ENCODE peak calls at places on chromosomes 3 and 15, in nine cellular contexts. J, D, A, V, U, H, G, R and E are unnamed samples. For H3K4me1, the result is how much of the 10 kb centered on the place peaks cover.

GRCh38 chr3:172044833-172045585 is 5.6 kb downstream of the FNDC3B start:
- DNase-seq in J (no peak), D (no peak), A (no peak), V (no peak), U (no peak), H (no peak), G (no peak), R (no peak), E (no peak)

GRCh38 chr3:101512521-101513418 is at the start of gene SENP7:
- DNase-seq in J (peak), D (peak), A (peak), V (peak), U (peak), H (peak), G (peak), R (peak), E (peak)

GRCh38 chr3:177946965-177947364 is 589.3 kb upstream of the KCNMB2 start:
- DNase-seq in J (no peak), D (no peak), A (no peak), V (no peak), U (no peak), H (no peak), G (no peak), R (no peak), E (no peak)

GRCh38 chr15:58522391-58522790 is 90.6 kb downstream of the LIPC start:
- DNase-seq in J (no peak), D (no peak), A (no peak), V (no peak), U (no peak), H (peak), G (no peak), R (no peak), E (no peak)

GRCh38 chr3:114011059-114011797 is 45.1 kb downstream of the CCDC191 start:
- DNase-seq in J (no peak), D (no peak), A (no peak), V (no peak), U (no peak), H (no peak), G (no peak), R (no peak), E (no peak)

GRCh38 chr3:168424059-168424765 is 328.5 kb upstream of the GOLIM4 start:
- DNase-seq in J (no peak), D (no peak), A (no peak), V (no peak), U (no peak), H (no peak), G (no peak), R (peak), E (no peak)

GRCh38 chr3:185215873-185216586 is 37.8 kb downstream of the EHHADH start:
- DNase-seq in J (peak), D (no peak), A (peak), V (no peak), U (no peak), H (no peak), G (peak), R (peak), E (no peak)

GRCh38 chr3:142000341-142000870 is 124.0 kb downstream of the ATP1B3 start:
- DNase-seq in J (no peak), D (no peak), A (no peak), V (no peak), U (no peak), H (no peak), G (no peak), R (no peak), E (no peak)

GRCh38 chr3:147945968-147946519 is 536.9 kb downstream of the ZIC1 start:
- DNase-seq in J (peak), D (peak), A (peak), V (no peak), U (no peak), H (peak), G (peak), R (peak), E (peak)

GRCh38 chr15:50380089-50380488 is 25.1 kb upstream of the GABPB1 start:
- DNase-seq in J (no peak), D (no peak), A (no peak), V (no peak), U (no peak), H (no peak), G (no peak), R (no peak), E (no peak)

GRCh38 chr15:60469893-60470641 is 8.9 kb downstream of the ICE2 start:
- DNase-seq in J (no peak), D (no peak), A (peak), V (no peak), U (no peak), H (no peak), G (no peak), R (peak), E (no peak)

GRCh38 chr15:74833376-74834107 is 7.1 kb downstream of the CPLX3 start:
- DNase-seq in J (no peak), D (no peak), A (no peak), V (no peak), U (no peak), H (no peak), G (no peak), R (no peak), E (no peak)

GRCh38 chr3:33131328-33132018 is 17.7 kb downstream of the CRTAP start:
- DNase-seq in J (no peak), D (peak), A (peak), V (peak), U (peak), H (no peak), G (peak), R (peak), E (peak)

GRCh38 chr3:79521221-79521848 is 246.5 kb downstream of the ROBO1 start:
- DNase-seq in J (peak), D (peak), A (peak), V (no peak), U (no peak), H (no peak), G (peak), R (peak), E (no peak)

GRCh38 chr15:91694131-91694828 is 159.2 kb upstream of the SLCO3A1 start:
- DNase-seq in J (no peak), D (no peak), A (no peak), V (no peak), U (no peak), H (peak), G (peak), R (no peak), E (no peak)

GRCh38 chr15:36953346-36953745 is 147.0 kb downstream of the MEIS2 start:
- DNase-seq in J (no peak), D (no peak), A (no peak), V (no peak), U (no peak), H (no peak), G (no peak), R (no peak), E (no peak)

GRCh38 chr3:138493804-138494606 is 59.6 kb downstream of the ESYT3 start:
- DNase-seq in J (peak), D (no peak), A (no peak), V (no peak), U (no peak), H (no peak), G (no peak), R (peak), E (no peak)

GRCh38 chr15:48409623-48410022 is 78.4 kb downstream of the DUT start:
- DNase-seq in J (no peak), D (no peak), A (no peak), V (no peak), U (no peak), H (no peak), G (no peak), R (no peak), E (no peak)

GRCh38 chr3:155302476-155302875 is 9.0 kb upstream of the STRIT1 start:
- DNase-seq in J (no peak), D (no peak), A (no peak), V (no peak), U (no peak), H (no peak), G (no peak), R (peak), E (no peak)

GRCh38 chr15:65638681-65639089 is 16.9 kb downstream of the SLC24A1 start:
- DNase-seq in J (peak), D (peak), A (peak), V (peak), U (peak), H (no peak), G (peak), R (peak), E (no peak)

GRCh38 chr3:196246612-196247308 is 30.4 kb downstream of the SLC51A start:
- DNase-seq in J (no peak), D (no peak), A (no peak), V (peak), U (no peak), H (no peak), G (no peak), R (peak), E (no peak)

DNA sequence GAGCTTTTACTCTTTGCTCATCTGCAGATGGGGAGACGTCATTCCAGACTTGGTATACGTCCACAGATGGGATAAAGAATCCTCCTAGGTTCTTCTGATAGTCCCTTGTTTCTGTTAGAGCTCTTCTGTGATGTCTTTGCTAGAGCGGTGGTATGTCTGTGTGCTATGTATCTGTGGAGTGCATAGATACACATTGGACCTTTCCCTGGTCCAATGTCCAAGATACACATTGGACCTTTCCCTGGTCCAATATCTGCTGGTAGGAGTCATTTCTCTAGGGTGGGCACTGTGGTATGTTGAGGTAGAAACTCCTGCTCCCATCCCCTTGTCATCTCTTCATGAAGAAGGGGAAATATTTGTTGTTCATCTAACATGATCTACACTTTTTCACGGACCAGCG is 47.5 kb upstream of the LPP start:
- DNase-seq in J (no peak), D (no peak), A (peak), V (no peak), U (no peak), H (no peak), G (no peak), R (no peak), E (no peak)
- H3K4me1 ChIP-seq in J (under half), D (under half), A (under half), V (under half), U (under half), H (under half), G (under half), R (under half), E (under half)

GRCh38 chr3:43298761-43299160 is 12.4 kb downstream of the SNRK start:
- DNase-seq in J (no peak), D (no peak), A (no peak), V (no peak), U (no peak), H (no peak), G (no peak), R (no peak), E (no peak)
- H3K4me3 ChIP-seq in J (no peak), D (no peak), A (no peak), V (peak), U (peak), H (no peak), G (no peak), R (no peak), E (no peak)

GRCh38 chr3:37898424-37898823 is 36.7 kb downstream of the CTDSPL start:
- DNase-seq in J (no peak), D (no peak), A (no peak), V (no peak), U (no peak), H (no peak), G (no peak), R (no peak), E (no peak)

GRCh38 chr3:37896775-37897174 is 35.1 kb downstream of the CTDSPL start:
- DNase-seq in J (no peak), D (no peak), A (no peak), V (no peak), U (no peak), H (no peak), G (no peak), R (no peak), E (no peak)

GRCh38 chr3:37899711-37900306 is 38.1 kb downstream of the CTDSPL start:
- DNase-seq in J (no peak), D (no peak), A (no peak), V (no peak), U (no peak), H (no peak), G (no peak), R (no peak), E (no peak)

GRCh38 chr3:37899101-37899707 is 37.5 kb downstream of the CTDSPL start:
- DNase-seq in J (no peak), D (no peak), A (no peak), V (no peak), U (no peak), H (no peak), G (no peak), R (no peak), E (no peak)

DNA sequence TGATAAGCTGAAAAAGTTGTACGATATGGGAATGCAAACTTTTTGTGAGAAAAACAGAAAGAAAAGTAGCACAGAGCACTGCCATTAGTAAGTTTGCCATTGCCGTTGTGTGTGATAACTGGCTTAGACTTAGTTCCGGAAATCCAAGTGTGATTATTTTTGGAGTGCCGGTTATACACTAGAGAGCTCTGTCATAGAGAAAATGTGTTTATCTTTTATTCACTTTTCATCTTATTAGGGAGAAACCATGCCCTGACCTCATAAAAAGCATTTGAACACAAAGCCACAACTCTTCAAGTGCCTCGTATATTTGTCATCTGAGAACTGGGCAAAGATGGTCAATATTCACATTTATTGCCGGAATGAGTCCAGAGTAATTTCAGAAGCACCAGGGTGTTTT is 36.1 kb downstream of the CTDSPL start:
- DNase-seq in J (no peak), D (no peak), A (no peak), V (no peak), U (no peak), H (no peak), G (no peak), R (no peak), E (no peak)
- H3K4me1 ChIP-seq in J (under half), D (under half), A (half or more), V (under half), U (under half), H (half or more), G (under half), R (under half), E (under half)

GRCh38 chr3:132368962-132369361 is 48.3 kb upstream of the DNAJC13 start:
- DNase-seq in J (no peak), D (no peak), A (no peak), V (no peak), U (no peak), H (no peak), G (no peak), R (no peak), E (no peak)
- H3K4me3 ChIP-seq in J (no peak), D (no peak), A (no peak), V (no peak), U (no peak), H (no peak), G (no peak), R (no peak), E (no peak)

DNA sequence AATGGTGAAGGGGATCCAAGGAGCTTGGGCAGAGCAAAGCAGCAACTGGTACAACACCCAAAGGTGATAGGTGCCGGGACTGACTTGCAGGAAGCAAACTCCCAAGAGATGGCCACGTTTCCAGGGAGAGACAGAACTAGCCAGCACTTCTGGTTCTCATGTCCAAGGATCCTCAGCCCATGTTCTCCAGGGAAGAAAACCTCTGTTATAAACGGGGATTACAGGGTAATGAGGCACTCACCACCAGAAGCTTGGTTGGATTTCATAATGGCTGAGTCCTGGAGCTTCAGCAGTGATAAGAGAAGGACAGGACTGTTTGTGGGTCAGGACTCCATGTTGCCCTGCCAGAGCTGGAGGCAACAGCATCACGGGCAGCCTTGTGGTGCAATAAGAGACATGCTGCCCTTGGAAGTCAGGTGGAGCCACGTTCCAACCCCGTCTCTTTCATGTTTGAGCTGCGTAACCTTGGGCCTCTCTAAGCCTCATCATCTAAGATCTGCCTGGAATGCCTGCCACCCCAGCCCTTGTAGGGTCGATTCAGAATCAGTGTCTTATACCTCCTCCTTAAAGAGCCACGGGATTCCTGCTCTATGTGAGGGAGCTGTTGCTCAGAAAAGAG is 181.0 kb downstream of the ABHD5 start:
- DNase-seq in J (no peak), D (no peak), A (no peak), V (no peak), U (no peak), H (no peak), G (no peak), R (peak), E (no peak)
- H3K4me1 ChIP-seq in J (under half), D (half or more), A (under half), V (under half), U (under half), H (under half), G (under half), R (under half), E (under half)

GRCh38 chr3:128994581-128995161 is 795 bp upstream of the CFAP92 start:
- DNase-seq in J (no peak), D (no peak), A (no peak), V (no peak), U (no peak), H (no peak), G (no peak), R (no peak), E (no peak)
- H3K4me3 ChIP-seq in J (no peak), D (no peak), A (no peak), V (peak), U (peak), H (peak), G (no peak), R (no peak), E (no peak)

GRCh38 chr3:149621218-149622005 is 36.4 kb downstream of the WWTR1 start:
- DNase-seq in J (no peak), D (no peak), A (no peak), V (no peak), U (no peak), H (no peak), G (no peak), R (peak), E (no peak)

GRCh38 chr3:149618151-149619123 is 39.4 kb downstream of the WWTR1 start:
- DNase-seq in J (no peak), D (no peak), A (no peak), V (no peak), U (no peak), H (peak), G (peak), R (no peak), E (no peak)

GRCh38 chr3:149615731-149616221 is 42.0 kb downstream of the WWTR1 start:
- DNase-seq in J (no peak), D (no peak), A (peak), V (no peak), U (no peak), H (no peak), G (no peak), R (peak), E (no peak)

GRCh38 chr3:149623819-149624218 is 34.0 kb downstream of the WWTR1 start:
- DNase-seq in J (no peak), D (no peak), A (no peak), V (no peak), U (no peak), H (no peak), G (no peak), R (no peak), E (no peak)

DNA sequence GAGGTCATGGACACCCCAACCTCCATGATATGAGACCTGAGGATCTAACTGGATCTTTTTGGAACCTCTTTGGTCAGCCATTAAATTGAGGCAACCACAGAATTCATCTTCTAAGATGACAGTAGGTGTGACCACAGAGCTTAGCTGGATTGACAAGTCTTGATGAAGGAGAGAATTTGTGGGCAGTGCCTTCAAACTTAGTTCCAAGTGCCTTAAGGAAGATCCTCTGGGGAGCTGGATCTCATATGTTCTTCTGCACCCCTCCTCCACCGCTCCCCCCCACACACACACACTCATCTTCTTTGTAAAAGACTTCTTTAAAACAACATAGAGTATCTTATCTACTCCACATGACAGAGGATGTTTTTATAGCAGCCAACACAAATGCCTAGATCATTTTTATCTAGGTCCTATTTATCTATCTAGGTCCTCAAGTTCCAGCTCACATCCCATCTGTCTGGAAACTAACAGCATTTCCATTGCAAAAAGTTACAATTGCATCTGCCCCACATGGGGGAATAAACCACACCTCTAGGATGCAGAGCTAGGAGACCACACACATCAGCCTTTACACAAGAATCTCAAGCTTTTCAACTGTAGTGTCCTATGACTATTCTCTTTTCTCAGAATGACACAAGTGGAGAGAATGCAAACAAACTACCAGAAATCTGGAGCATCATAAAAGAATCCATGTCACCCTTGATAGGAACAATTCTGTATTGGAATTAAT is 37.4 kb downstream of the WWTR1 start:
- DNase-seq in J (no peak), D (no peak), A (no peak), V (no peak), U (no peak), H (no peak), G (no peak), R (peak), E (no peak)
- H3K4me1 ChIP-seq in J (half or more), D (under half), A (half or more), V (under half), U (under half), H (half or more), G (under half), R (under half), E (under half)